ENCODE peak calls at places on chromosomes 5 and 9, in eight cellular contexts. U, S, A, J, R, Q, T and F are unnamed samples.

GRCh38 chr9:34072868-34073590 is 24.3 kb upstream of the UBAP2 start:
- DNase-seq in U (no peak), S (no peak), A (peak; percentile 84), J (no peak), R (no peak), Q (no peak), T (no peak), F (no peak)

GRCh38 chr5:71830626-71831539 is 111.8 kb downstream of the CARTPT start:
- DNase-seq in U (no peak), S (peak; percentile 66), A (peak; percentile 65), J (no peak), R (no peak), Q (no peak), T (no peak), F (no peak)

GRCh38 chr5:58886315-58887207 is 303.7 kb downstream of the RAB3C start:
- DNase-seq in U (no peak), S (peak; percentile 57), A (peak; percentile 22), J (peak; percentile 59), R (peak; percentile 58), Q (peak; percentile 0), T (peak; percentile 15), F (peak; percentile 55)

GRCh38 chr9:33988219-33988890 is 60.3 kb downstream of the UBAP2 start:
- DNase-seq in U (no peak), S (no peak), A (no peak), J (no peak), R (no peak), Q (no peak), T (no peak), F (no peak)

GRCh38 chr5:109483395-109483974 is 73.7 kb upstream of the PJA2 start:
- DNase-seq in U (no peak), S (no peak), A (no peak), J (no peak), R (no peak), Q (no peak), T (no peak), F (no peak)

GRCh38 chr5:71601222-71602026 is 14.3 kb downstream of the MCCC2 start:
- DNase-seq in U (no peak), S (peak; percentile 19), A (no peak), J (no peak), R (peak; percentile 68), Q (no peak), T (no peak), F (no peak)

GRCh38 chr9:5466776-5467175 is 16.4 kb downstream of the CD274 start:
- DNase-seq in U (no peak), S (no peak), A (no peak), J (no peak), R (no peak), Q (no peak), T (no peak), F (no peak)

GRCh38 chr5:54362992-54363630 is 52.7 kb upstream of the ARL15 start:
- DNase-seq in U (no peak), S (no peak), A (no peak), J (no peak), R (no peak), Q (no peak), T (no peak), F (no peak)

GRCh38 chr5:59583151-59583809 is 310.2 kb downstream of the PDE4D start:
- DNase-seq in U (no peak), S (no peak), A (peak; percentile 68), J (no peak), R (no peak), Q (no peak), T (no peak), F (no peak)

GRCh38 chr5:137126829-137127228 is 372.3 kb downstream of the SPOCK1 start:
- DNase-seq in U (no peak), S (no peak), A (no peak), J (no peak), R (no peak), Q (no peak), T (no peak), F (no peak)

GRCh38 chr9:37798677-37799076 is 1.9 kb upstream of the DCAF10 start:
- DNase-seq in U (no peak), S (no peak), A (no peak), J (no peak), R (no peak), Q (no peak), T (no peak), F (no peak)

GRCh38 chr5:172451771-172452197 is 2.5 kb downstream of the SH3PXD2B start:
- DNase-seq in U (no peak), S (no peak), A (no peak), J (no peak), R (no peak), Q (no peak), T (no peak), F (no peak)

GRCh38 chr5:78293856-78294249 is 645 bp downstream of the AP3B1 start:
- DNase-seq in U (no peak), S (no peak), A (no peak), J (no peak), R (no peak), Q (no peak), T (no peak), F (peak; percentile 11)

GRCh38 chr5:7392401-7393024 is 3.4 kb upstream of the ADCY2 start:
- DNase-seq in U (no peak), S (peak; percentile 77), A (peak; percentile 35), J (peak; percentile 27), R (no peak), Q (peak; percentile 64), T (no peak), F (peak; percentile 88)

GRCh38 chr5:43422143-43422542 is 10.0 kb upstream of the CCL28 start:
- DNase-seq in U (no peak), S (peak; percentile 17), A (peak; percentile 20), J (no peak), R (no peak), Q (peak; percentile 57), T (no peak), F (no peak)

GRCh38 chr9:125654121-125654520 is 52.9 kb downstream of the MAPKAP1 start:
- DNase-seq in U (no peak), S (no peak), A (no peak), J (no peak), R (no peak), Q (no peak), T (no peak), F (no peak)

GRCh38 chr9:31840702-31841101 is 543.7 kb upstream of the ACO1 start:
- DNase-seq in U (no peak), S (no peak), A (no peak), J (no peak), R (no peak), Q (no peak), T (no peak), F (no peak)

GRCh38 chr5:17219006-17219422 is 1.6 kb downstream of the BASP1 start:
- DNase-seq in U (peak; percentile 62), S (peak; percentile 94), A (peak; percentile 64), J (no peak), R (no peak), Q (peak; percentile 62), T (no peak), F (peak; percentile 93)

GRCh38 chr9:13900449-13900848 is 413.5 kb downstream of the NFIB start:
- DNase-seq in U (no peak), S (peak; percentile 32), A (no peak), J (no peak), R (no peak), Q (no peak), T (no peak), F (no peak)

GRCh38 chr5:178469975-178470692 is 120.1 kb downstream of the COL23A1 start:
- DNase-seq in U (no peak), S (no peak), A (no peak), J (peak; percentile 69), R (no peak), Q (no peak), T (no peak), F (no peak)

GRCh38 chr5:168125445-168126199 is 165.8 kb upstream of the WWC1 start:
- DNase-seq in U (no peak), S (no peak), A (no peak), J (no peak), R (no peak), Q (no peak), T (no peak), F (no peak)

GRCh38 chr5:91332267-91333044 is 50.7 kb downstream of the ARRDC3 start:
- DNase-seq in U (no peak), S (no peak), A (no peak), J (no peak), R (no peak), Q (no peak), T (no peak), F (no peak)

GRCh38 chr5:114434396-114435219 is 72.7 kb downstream of the KCNN2 start:
- DNase-seq in U (no peak), S (no peak), A (no peak), J (no peak), R (no peak), Q (no peak), T (no peak), F (no peak)

GRCh38 chr9:84031534-84031933 is 50.9 kb downstream of the RMI1 start:
- DNase-seq in U (no peak), S (no peak), A (no peak), J (no peak), R (no peak), Q (no peak), T (no peak), F (no peak)

GRCh38 chr5:111076076-111076475 is 4.6 kb downstream of the TSLP start:
- DNase-seq in U (no peak), S (no peak), A (no peak), J (no peak), R (no peak), Q (no peak), T (no peak), F (no peak)

GRCh38 chr9:125810161-125810560 is 63.0 kb downstream of the PBX3 start:
- DNase-seq in U (no peak), S (no peak), A (no peak), J (no peak), R (no peak), Q (no peak), T (no peak), F (no peak)

GRCh38 chr9:87180846-87181245 is 233.5 kb upstream of the GAS1 start:
- DNase-seq in U (no peak), S (no peak), A (no peak), J (no peak), R (no peak), Q (no peak), T (no peak), F (no peak)

GRCh38 chr9:125984461-125984860 is 237.3 kb downstream of the PBX3 start:
- DNase-seq in U (no peak), S (no peak), A (no peak), J (no peak), R (no peak), Q (no peak), T (no peak), F (no peak)

GRCh38 chr9:126667190-126668055 is 53.7 kb downstream of the LMX1B start:
- DNase-seq in U (no peak), S (peak; percentile 66), A (peak; percentile 58), J (no peak), R (no peak), Q (peak; percentile 79), T (no peak), F (peak; percentile 32)

GRCh38 chr9:130480673-130481072 is 35.9 kb downstream of the ASS1 start:
- DNase-seq in U (no peak), S (no peak), A (no peak), J (no peak), R (no peak), Q (no peak), T (no peak), F (no peak)

GRCh38 chr9:126743046-126743445 is 61.8 kb upstream of the ZBTB43 start:
- DNase-seq in U (no peak), S (no peak), A (no peak), J (no peak), R (no peak), Q (no peak), T (no peak), F (no peak)

GRCh38 chr5:36558652-36559051 is 47.8 kb upstream of the SLC1A3 start:
- DNase-seq in U (no peak), S (no peak), A (no peak), J (no peak), R (no peak), Q (no peak), T (no peak), F (no peak)